ENCODE peak calls at places on chromosomes 3 and 15, in five cellular contexts. K, S, U, L and D are unnamed samples. For H3K27me3 and H3K4me1, the result is how much of the 10 kb centered on the place peaks cover.

GRCh38 chr3:70186221-70186620 is 126.2 kb downstream of the MDFIC2 start:
- DNase-seq in K (no peak), U (no peak), S (no peak), L (no peak), D (no peak)

GRCh38 chr3:133383175-133383574 is 16.7 kb upstream of the BFSP2 start:
- DNase-seq in L (no peak), U (no peak), K (no peak), S (no peak), D (no peak)

GRCh38 chr3:164679245-164679644 is 399.1 kb downstream of the SI start:
- DNase-seq in K (no peak), S (no peak), L (no peak), U (no peak), D (no peak)

GRCh38 chr15:99454941-99455795 is 110.6 kb upstream of the MEF2A start:
- DNase-seq in L (peak), S (peak), U (no peak), K (no peak), D (peak)

GRCh38 chr3:176663819-176664218 is 533.5 kb downstream of the TBL1XR1 start:
- DNase-seq in L (peak), K (peak), U (peak), S (no peak), D (peak)

GRCh38 chr15:33131880-33132279 is 62.6 kb downstream of the FMN1 start:
- DNase-seq in U (no peak), K (no peak), S (no peak), L (no peak), D (no peak)

GRCh38 chr15:78006567-78007205 is 70.8 kb downstream of the TBC1D2B start:
- DNase-seq in L (no peak), K (no peak), S (no peak), U (no peak), D (no peak)

GRCh38 chr15:89307046-89307587 is 27.5 kb downstream of the POLG start:
- DNase-seq in K (no peak), L (no peak), S (no peak), U (no peak), D (no peak)

GRCh38 chr15:59344311-59344710 is 28.4 kb downstream of the MYO1E start:
- DNase-seq in L (no peak), U (no peak), K (no peak), S (no peak), D (no peak)

GRCh38 chr15:88015228-88015860 is 241.2 kb downstream of the NTRK3 start:
- DNase-seq in S (peak), U (no peak), L (peak), K (no peak), D (no peak)
- H3K27me3 ChIP-seq in S (under half), U (under half), L (under half), K (under half), D (under half)

GRCh38 chr3:59374812-59375211 is 325.0 kb upstream of the CFAP20DC start:
- DNase-seq in U (no peak), K (peak), L (no peak), S (no peak), D (no peak)
- H3K4me1 ChIP-seq in U (under half), K (under half), L (under half), S (under half), D (under half)

DNA sequence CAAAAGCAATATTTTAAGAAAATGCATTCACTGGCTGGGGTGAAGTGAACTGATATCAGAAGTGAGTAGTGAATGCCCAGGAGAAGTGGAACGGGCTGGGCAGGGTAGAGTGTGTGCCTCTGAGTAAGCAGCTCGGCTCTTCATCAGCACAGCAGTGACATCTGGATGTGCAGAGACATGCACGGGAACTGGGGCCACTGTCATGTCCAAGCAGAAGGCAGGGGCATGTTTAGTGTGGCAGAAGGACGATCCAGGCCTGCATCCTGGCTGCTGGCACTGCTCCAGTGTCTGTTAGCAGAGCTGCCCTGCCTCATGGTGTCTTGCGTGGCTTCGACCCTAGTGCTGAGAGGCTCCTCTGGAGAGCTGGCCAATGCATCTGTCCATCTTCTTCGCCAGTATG is 305.6 kb upstream of the LRRFIP2 start:
- DNase-seq in L (no peak), S (peak), U (peak), K (no peak), D (no peak)
- H3K27me3 ChIP-seq in L (under half), S (under half), U (under half), K (under half), D (under half)

GRCh38 chr15:74405823-74406222 is 27.9 kb downstream of the SEMA7A start:
- DNase-seq in L (no peak), U (no peak), K (no peak), S (no peak), D (no peak)
- H3K4me1 ChIP-seq in L (under half), U (under half), K (under half), S (under half), D (under half)

GRCh38 chr15:25811481-25811906 is 51.6 kb downstream of the ATP10A start:
- DNase-seq in K (no peak), U (no peak), S (no peak), L (no peak), D (no peak)
- H3K27me3 ChIP-seq in K (under half), U (under half), S (under half), L (under half), D (under half)

DNA sequence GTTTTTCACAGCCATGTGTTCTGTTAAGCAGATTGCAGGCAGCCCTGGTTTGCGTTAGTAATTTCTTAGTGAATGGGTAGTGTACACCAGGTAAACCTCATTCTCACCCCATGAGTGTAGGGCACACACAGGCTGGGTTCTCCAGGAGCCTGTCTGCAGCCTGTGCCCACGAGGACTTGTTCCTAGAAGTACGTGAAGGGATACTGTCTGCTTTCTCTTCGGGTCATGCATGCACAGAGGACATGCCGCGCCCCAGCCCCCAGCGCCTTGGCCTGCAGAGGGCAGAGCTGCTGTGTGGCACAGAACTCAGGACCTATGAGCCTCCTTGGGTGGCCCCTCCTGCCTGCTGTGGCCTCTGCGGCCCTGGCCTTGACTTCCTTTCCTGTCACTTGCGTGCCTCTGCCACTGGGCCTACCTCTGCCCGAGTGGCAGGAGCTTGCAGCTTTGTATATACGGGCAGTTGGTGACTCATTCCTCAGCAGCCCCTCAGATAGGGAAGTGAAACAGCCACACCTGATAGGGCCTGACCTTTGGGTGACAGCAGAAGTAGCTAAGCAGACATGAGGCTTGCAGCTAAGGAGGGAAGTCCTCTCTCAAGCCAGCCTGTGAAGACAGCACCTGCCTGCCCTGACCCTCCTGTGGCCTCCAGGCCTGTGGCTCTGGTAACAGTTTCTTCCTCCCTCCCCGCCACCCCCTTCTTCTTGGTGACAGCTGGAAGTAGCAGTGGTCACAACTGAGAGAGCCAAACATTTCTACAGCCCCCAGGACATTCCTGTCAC is 19.5 kb downstream of the PPCDC start:
- DNase-seq in L (peak), S (peak), U (peak), K (no peak), D (peak)
- H3K4me1 ChIP-seq in L (half or more), S (half or more), U (under half), K (under half), D (half or more)

GRCh38 chr3:68935778-68936177 is 3.4 kb upstream of the TAFA4 start:
- DNase-seq in L (no peak), K (no peak), S (no peak), U (no peak), D (no peak)
- H3K27me3 ChIP-seq in L (under half), K (under half), S (half or more), U (under half), D (under half)

GRCh38 chr15:85597155-85597815 is 197.4 kb downstream of the KLHL25 start:
- DNase-seq in L (no peak), S (no peak), U (no peak), K (no peak), D (no peak)
- H3K4me1 ChIP-seq in L (under half), S (under half), U (under half), K (under half), D (under half)

DNA sequence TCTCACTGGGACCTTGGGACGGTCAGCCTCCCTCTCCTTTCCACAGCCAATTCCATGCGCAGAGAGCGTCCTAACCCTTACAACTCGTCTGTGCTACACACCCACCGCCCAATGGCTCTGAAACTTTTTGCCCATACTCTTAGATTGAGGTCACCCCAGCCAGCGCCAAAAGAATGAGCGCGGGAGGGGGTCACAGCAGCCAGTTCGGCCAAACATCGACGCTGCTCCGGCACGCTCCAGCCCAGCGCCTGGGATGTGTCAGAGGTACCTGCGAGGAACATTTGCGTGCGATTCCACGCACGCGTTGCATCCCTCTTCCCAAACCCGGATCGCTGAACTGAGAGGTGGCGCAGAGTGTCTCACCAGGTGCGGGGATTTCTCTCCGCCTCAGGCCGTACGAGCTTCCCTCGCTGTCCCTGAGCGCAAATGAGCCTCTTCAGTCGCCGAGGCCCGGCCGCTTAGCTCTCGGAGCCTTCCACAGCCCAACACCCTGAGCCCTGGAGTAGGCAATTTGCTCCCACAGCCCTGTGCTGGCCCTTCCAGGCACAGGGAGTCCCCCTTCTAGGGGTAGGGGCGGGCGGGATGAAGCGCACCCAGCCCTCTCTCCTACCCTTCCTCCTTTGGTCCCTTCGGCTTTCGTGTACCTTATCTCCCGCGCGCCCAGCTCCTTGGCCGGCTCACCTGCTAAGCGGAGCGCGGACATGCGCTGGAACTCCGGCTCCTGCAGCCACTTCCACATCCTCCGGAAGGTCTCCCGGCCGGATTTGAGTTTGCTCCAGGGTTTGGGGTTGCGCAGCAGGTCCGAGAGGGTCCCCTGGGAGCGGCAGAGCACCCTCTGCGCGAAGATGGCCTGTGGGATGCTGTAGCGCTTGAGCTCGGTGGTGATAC is 1.8 kb downstream of the ONECUT1 start:
- DNase-seq in S (no peak), U (no peak), L (no peak), K (peak), D (no peak)
- H3K27me3 ChIP-seq in S (half or more), U (half or more), L (half or more), K (half or more), D (half or more)

GRCh38 chr15:92903588-92903955 is 3.4 kb downstream of the CHD2 start:
- DNase-seq in S (no peak), K (no peak), U (no peak), L (no peak), D (no peak)

GRCh38 chr15:92904832-92905640 is 4.9 kb downstream of the CHD2 start:
- DNase-seq in U (no peak), L (no peak), S (no peak), K (no peak), D (peak)

GRCh38 chr15:92906038-92906437 is 5.9 kb downstream of the CHD2 start:
- DNase-seq in K (no peak), L (no peak), S (no peak), U (no peak), D (peak)

GRCh38 chr15:92902723-92903587 is 2.8 kb downstream of the CHD2 start:
- DNase-seq in L (no peak), S (no peak), U (no peak), K (no peak), D (peak)

GRCh38 chr15:92903956-92904831 is 4.1 kb downstream of the CHD2 start:
- DNase-seq in K (peak), L (peak), S (peak), U (peak), D (peak)
- H3K4me1 ChIP-seq in K (under half), L (under half), S (under half), U (under half), D (half or more)